ENCODE peak calls at places on chromosomes 1 and 21, in six cellular contexts. One of them, this sample, is unnamed.

GRCh38 chr1:228430243-228430642 is 13.6 kb upstream of the TRIM17 start:
- DNase-seq in activated CD8-positive, alpha-beta memory T cell treated with anti-CD3 and anti-CD28 coated beads, Interleukin-2, amount 50 U/mL, for 4 hours: no peak
- DNase-seq in GM13976: no peak
- DNase-seq in RPMI7951: no peak
- DNase-seq in KG1: no peak
- DNase-seq in germinal center: no peak
- DNase-seq in this sample: no peak

GRCh38 chr1:25232866-25233784 is 823 bp upstream of the SYF2 start:
- DNase-seq in activated CD8-positive, alpha-beta memory T cell treated with anti-CD3 and anti-CD28 coated beads, Interleukin-2, amount 50 U/mL, for 4 hours: peak
- DNase-seq in GM13976: peak
- DNase-seq in RPMI7951: peak
- DNase-seq in KG1: peak
- DNase-seq in germinal center: peak
- DNase-seq in this sample: no peak

GRCh38 chr1:179808503-179808902 is 65.4 kb downstream of the FAM163A start:
- DNase-seq in activated CD8-positive, alpha-beta memory T cell treated with anti-CD3 and anti-CD28 coated beads, Interleukin-2, amount 50 U/mL, for 4 hours: no peak
- DNase-seq in GM13976: no peak
- DNase-seq in RPMI7951: peak
- DNase-seq in KG1: no peak
- DNase-seq in germinal center: no peak
- DNase-seq in this sample: no peak

GRCh38 chr1:198904356-198904755 is 265.5 kb downstream of the PTPRC start:
- DNase-seq in activated CD8-positive, alpha-beta memory T cell treated with anti-CD3 and anti-CD28 coated beads, Interleukin-2, amount 50 U/mL, for 4 hours: no peak
- DNase-seq in GM13976: no peak
- DNase-seq in RPMI7951: no peak
- DNase-seq in KG1: no peak
- DNase-seq in germinal center: no peak
- DNase-seq in this sample: no peak

GRCh38 chr21:29888437-29888836 is 51.4 kb downstream of the GRIK1 start:
- DNase-seq in activated CD8-positive, alpha-beta memory T cell treated with anti-CD3 and anti-CD28 coated beads, Interleukin-2, amount 50 U/mL, for 4 hours: no peak
- DNase-seq in GM13976: no peak
- DNase-seq in RPMI7951: no peak
- DNase-seq in KG1: no peak
- DNase-seq in germinal center: no peak
- DNase-seq in this sample: no peak

GRCh38 chr21:45747233-45747766 is 103.8 kb downstream of the PCBP3 start:
- DNase-seq in activated CD8-positive, alpha-beta memory T cell treated with anti-CD3 and anti-CD28 coated beads, Interleukin-2, amount 50 U/mL, for 4 hours: no peak
- DNase-seq in GM13976: no peak
- DNase-seq in RPMI7951: no peak
- DNase-seq in KG1: no peak
- DNase-seq in germinal center: no peak
- DNase-seq in this sample: no peak

GRCh38 chr21:14520535-14520934 is 25.6 kb downstream of the SAMSN1 start:
- DNase-seq in activated CD8-positive, alpha-beta memory T cell treated with anti-CD3 and anti-CD28 coated beads, Interleukin-2, amount 50 U/mL, for 4 hours: no peak
- DNase-seq in GM13976: no peak
- DNase-seq in RPMI7951: no peak
- DNase-seq in KG1: peak
- DNase-seq in germinal center: no peak
- DNase-seq in this sample: no peak

GRCh38 chr1:3431266-3431665 is 23.2 kb upstream of the ARHGEF16 start:
- DNase-seq in activated CD8-positive, alpha-beta memory T cell treated with anti-CD3 and anti-CD28 coated beads, Interleukin-2, amount 50 U/mL, for 4 hours: no peak
- DNase-seq in GM13976: no peak
- DNase-seq in RPMI7951: no peak
- DNase-seq in KG1: no peak
- DNase-seq in germinal center: no peak
- DNase-seq in this sample: no peak

GRCh38 chr1:149986486-149987296 is 23.8 kb downstream of the OTUD7B start:
- DNase-seq in activated CD8-positive, alpha-beta memory T cell treated with anti-CD3 and anti-CD28 coated beads, Interleukin-2, amount 50 U/mL, for 4 hours: no peak
- DNase-seq in GM13976: no peak
- DNase-seq in RPMI7951: peak
- DNase-seq in KG1: no peak
- DNase-seq in germinal center: no peak
- DNase-seq in this sample: no peak

GRCh38 chr1:181190362-181191035 is 102.0 kb downstream of the IER5 start:
- DNase-seq in activated CD8-positive, alpha-beta memory T cell treated with anti-CD3 and anti-CD28 coated beads, Interleukin-2, amount 50 U/mL, for 4 hours: no peak
- DNase-seq in GM13976: no peak
- DNase-seq in RPMI7951: no peak
- DNase-seq in KG1: no peak
- DNase-seq in germinal center: no peak
- DNase-seq in this sample: no peak

GRCh38 chr1:209823143-209824041 is 4.4 kb upstream of the UTP25 start:
- DNase-seq in activated CD8-positive, alpha-beta memory T cell treated with anti-CD3 and anti-CD28 coated beads, Interleukin-2, amount 50 U/mL, for 4 hours: no peak
- DNase-seq in GM13976: peak
- DNase-seq in RPMI7951: peak
- DNase-seq in KG1: peak
- DNase-seq in germinal center: peak
- DNase-seq in this sample: no peak

GRCh38 chr1:72498393-72498792 is 216.1 kb upstream of the NEGR1 start:
- DNase-seq in activated CD8-positive, alpha-beta memory T cell treated with anti-CD3 and anti-CD28 coated beads, Interleukin-2, amount 50 U/mL, for 4 hours: no peak
- DNase-seq in GM13976: no peak
- DNase-seq in RPMI7951: no peak
- DNase-seq in KG1: no peak
- DNase-seq in germinal center: no peak
- DNase-seq in this sample: no peak

GRCh38 chr1:52978045-52978444 is 51.0 kb downstream of the SCP2 start:
- DNase-seq in activated CD8-positive, alpha-beta memory T cell treated with anti-CD3 and anti-CD28 coated beads, Interleukin-2, amount 50 U/mL, for 4 hours: no peak
- DNase-seq in GM13976: no peak
- DNase-seq in RPMI7951: no peak
- DNase-seq in KG1: no peak
- DNase-seq in germinal center: no peak
- DNase-seq in this sample: no peak

GRCh38 chr1:171433451-171433850 is 51.9 kb upstream of the PRRC2C start:
- DNase-seq in activated CD8-positive, alpha-beta memory T cell treated with anti-CD3 and anti-CD28 coated beads, Interleukin-2, amount 50 U/mL, for 4 hours: no peak
- DNase-seq in GM13976: no peak
- DNase-seq in RPMI7951: peak
- DNase-seq in KG1: no peak
- DNase-seq in germinal center: no peak
- DNase-seq in this sample: no peak

GRCh38 chr1:225437710-225438437 is 10.0 kb upstream of the LBR start:
- DNase-seq in activated CD8-positive, alpha-beta memory T cell treated with anti-CD3 and anti-CD28 coated beads, Interleukin-2, amount 50 U/mL, for 4 hours: no peak
- DNase-seq in GM13976: no peak
- DNase-seq in RPMI7951: no peak
- DNase-seq in KG1: no peak
- DNase-seq in germinal center: no peak
- DNase-seq in this sample: no peak

GRCh38 chr1:61287014-61287413 is 204.7 kb downstream of the NFIA start:
- DNase-seq in activated CD8-positive, alpha-beta memory T cell treated with anti-CD3 and anti-CD28 coated beads, Interleukin-2, amount 50 U/mL, for 4 hours: no peak
- DNase-seq in GM13976: no peak
- DNase-seq in RPMI7951: peak
- DNase-seq in KG1: no peak
- DNase-seq in germinal center: no peak
- DNase-seq in this sample: no peak

GRCh38 chr1:41444246-41444645 is 40.2 kb downstream of the EDN2 start:
- DNase-seq in activated CD8-positive, alpha-beta memory T cell treated with anti-CD3 and anti-CD28 coated beads, Interleukin-2, amount 50 U/mL, for 4 hours: no peak
- DNase-seq in GM13976: no peak
- DNase-seq in RPMI7951: no peak
- DNase-seq in KG1: no peak
- DNase-seq in germinal center: no peak
- DNase-seq in this sample: no peak

GRCh38 chr1:84726593-84727275 is 36.5 kb upstream of the SSX2IP start:
- DNase-seq in activated CD8-positive, alpha-beta memory T cell treated with anti-CD3 and anti-CD28 coated beads, Interleukin-2, amount 50 U/mL, for 4 hours: no peak
- DNase-seq in GM13976: no peak
- DNase-seq in RPMI7951: no peak
- DNase-seq in KG1: no peak
- DNase-seq in germinal center: no peak
- DNase-seq in this sample: no peak

GRCh38 chr1:15031251-15031930 is 122.2 kb upstream of the TMEM51 start:
- DNase-seq in activated CD8-positive, alpha-beta memory T cell treated with anti-CD3 and anti-CD28 coated beads, Interleukin-2, amount 50 U/mL, for 4 hours: no peak
- DNase-seq in GM13976: no peak
- DNase-seq in RPMI7951: peak
- DNase-seq in KG1: no peak
- DNase-seq in germinal center: no peak
- DNase-seq in this sample: no peak

GRCh38 chr21:42513985-42514882 is 582 bp downstream of the SLC37A1 start:
- DNase-seq in activated CD8-positive, alpha-beta memory T cell treated with anti-CD3 and anti-CD28 coated beads, Interleukin-2, amount 50 U/mL, for 4 hours: peak
- DNase-seq in GM13976: peak
- DNase-seq in RPMI7951: no peak
- DNase-seq in KG1: no peak
- DNase-seq in germinal center: peak
- DNase-seq in this sample: no peak

GRCh38 chr1:75996196-75996595 is 64.0 kb upstream of the ASB17 start:
- DNase-seq in activated CD8-positive, alpha-beta memory T cell treated with anti-CD3 and anti-CD28 coated beads, Interleukin-2, amount 50 U/mL, for 4 hours: no peak
- DNase-seq in GM13976: no peak
- DNase-seq in RPMI7951: peak
- DNase-seq in KG1: no peak
- DNase-seq in germinal center: no peak
- DNase-seq in this sample: no peak

GRCh38 chr1:69898403-69898947 is 306.9 kb downstream of the LRRC40 start:
- DNase-seq in activated CD8-positive, alpha-beta memory T cell treated with anti-CD3 and anti-CD28 coated beads, Interleukin-2, amount 50 U/mL, for 4 hours: no peak
- DNase-seq in GM13976: no peak
- DNase-seq in RPMI7951: no peak
- DNase-seq in KG1: no peak
- DNase-seq in germinal center: no peak
- DNase-seq in this sample: no peak

GRCh38 chr1:164510435-164510834 is 48.5 kb upstream of the PBX1 start:
- DNase-seq in activated CD8-positive, alpha-beta memory T cell treated with anti-CD3 and anti-CD28 coated beads, Interleukin-2, amount 50 U/mL, for 4 hours: no peak
- DNase-seq in GM13976: no peak
- DNase-seq in RPMI7951: no peak
- DNase-seq in KG1: no peak
- DNase-seq in germinal center: no peak
- DNase-seq in this sample: no peak

This sample was measured in cerebellar nuclear complex.